ENCODE peak calls at places on chromosomes 16 and 17, in ten cellular contexts. L is sigmoid colon, U is heart left ventricle, E is Peyer's patch, N is spleen, C is tibial nerve, T is esophagus muscularis mucosa, A is breast epithelium, S is K562, J is stomach. P is an unnamed sample.
A peak's percentile ranks its signal among the peaks of the same experiment; 100 is the strongest.

GRCh38 chr16:67375161-67375560 is 18.1 kb downstream of the TPPP3 start:
- DNase-seq in L (peak; percentile 73), U (no peak), E (no peak), N (no peak), C (no peak), T (no peak), A (no peak), S (no peak), J (no peak), P (no peak)

GRCh38 chr17:50209472-50210248 is 8.2 kb upstream of the COL1A1 start:
- DNase-seq in L (peak; percentile 99), U (peak; percentile 89), E (peak; percentile 67), N (no peak), C (peak; percentile 83), T (peak; percentile 97), A (peak; percentile 72), S (peak; percentile 81), J (peak; percentile 57), P (no peak)

GRCh38 chr16:66223176-66223780 is 143.2 kb upstream of the CDH5 start:
- DNase-seq in L (peak; percentile 22), U (no peak), E (no peak), N (no peak), C (no peak), T (no peak), A (no peak), S (no peak), J (no peak), P (no peak)

GRCh38 chr16:58048914-58049696 is 23.6 kb downstream of the MMP15 start:
- DNase-seq in L (no peak), U (no peak), E (no peak), N (peak; percentile 37), C (no peak), T (no peak), A (no peak), S (no peak), J (no peak), P (no peak)

GRCh38 chr17:27846042-27846655 is 45.8 kb upstream of the NOS2 start:
- DNase-seq in L (no peak), U (no peak), E (no peak), N (no peak), C (no peak), T (no peak), A (no peak), S (no peak), J (no peak), P (no peak)

GRCh38 chr16:74984194-74984669 is 691 bp downstream of the WDR59 start:
- DNase-seq in L (no peak), U (no peak), E (no peak), N (no peak), C (no peak), T (no peak), A (no peak), S (no peak), J (no peak), P (no peak)

GRCh38 chr16:19710191-19710908 is 7.7 kb downstream of the KNOP1 start:
- DNase-seq in L (no peak), U (no peak), E (no peak), N (peak; percentile 65), C (no peak), T (no peak), A (no peak), S (peak; percentile 31), J (no peak), P (no peak)

GRCh38 chr16:82701302-82702022 is 74.7 kb downstream of the CDH13 start:
- DNase-seq in L (no peak), U (no peak), E (no peak), N (no peak), C (no peak), T (no peak), A (no peak), S (no peak), J (no peak), P (no peak)

GRCh38 chr17:7237761-7238417 is 1.4 kb downstream of the PHF23 start:
- DNase-seq in L (peak; percentile 93), U (peak; percentile 89), E (peak; percentile 91), N (peak; percentile 97), C (peak; percentile 57), T (no peak), A (no peak), S (peak; percentile 62), J (peak; percentile 85), P (no peak)

GRCh38 chr17:7237266-7237760 is 1.9 kb downstream of the PHF23 start:
- DNase-seq in L (no peak), U (no peak), E (no peak), N (no peak), C (no peak), T (no peak), A (no peak), S (no peak), J (no peak), P (no peak)

GRCh38 chr17:7238418-7239090 is 703 bp downstream of the PHF23 start:
- DNase-seq in L (peak; percentile 79), U (no peak), E (peak; percentile 65), N (no peak), C (no peak), T (no peak), A (no peak), S (peak; percentile 45), J (no peak), P (no peak)

GRCh38 chr17:7235693-7236665 is 1.7 kb upstream of the DVL2 start:
- DNase-seq in L (peak; percentile 63), U (peak; percentile 17), E (no peak), N (peak; percentile 75), C (no peak), T (no peak), A (no peak), S (no peak), J (no peak), P (no peak)

GRCh38 chr17:7236808-7237207 is 2.4 kb downstream of the PHF23 start:
- DNase-seq in L (peak; percentile 63), U (no peak), E (no peak), N (peak; percentile 78), C (no peak), T (no peak), A (no peak), S (no peak), J (no peak), P (no peak)
- H3K4me1 ChIP-seq in L (peaks cover 65% of the 10 kb centered on the region), U (peaks cover 60% of the 10 kb centered on the region), E (peaks cover 39% of the 10 kb centered on the region), N (peaks cover 75% of the 10 kb centered on the region), C (peaks cover 39% of the 10 kb centered on the region), T (peaks cover 43% of the 10 kb centered on the region), A (peaks cover 4% of the 10 kb centered on the region), S (peaks cover 31% of the 10 kb centered on the region), J (peaks cover 52% of the 10 kb centered on the region), P (peaks cover 76% of the 10 kb centered on the region)

DNA sequence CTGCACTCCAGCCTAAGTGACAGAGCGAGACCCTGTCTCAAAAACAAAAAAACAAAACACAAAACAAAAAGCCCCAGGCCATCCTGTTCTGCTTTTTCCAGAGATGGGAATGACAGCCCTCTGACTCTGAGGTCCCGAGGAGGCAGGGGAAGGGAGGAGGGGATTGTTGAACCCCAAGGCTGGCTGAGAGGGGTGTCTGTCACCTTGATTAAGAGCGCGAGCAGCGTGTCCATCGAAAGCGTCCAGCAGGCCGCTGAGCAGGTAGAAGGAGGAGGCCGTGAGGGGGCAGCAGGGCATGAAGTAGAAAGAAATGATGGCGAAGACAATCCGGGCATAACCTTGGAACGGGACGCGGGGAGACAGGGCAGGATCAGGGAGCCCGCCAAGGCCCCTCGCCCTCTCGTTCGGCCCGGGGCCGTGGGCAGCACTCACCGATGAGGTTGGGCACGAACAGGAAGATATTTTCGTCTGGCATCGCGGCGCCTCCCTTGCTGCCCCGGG is 593 bp downstream of the CDIPT start:
- DNase-seq in L (no peak), U (no peak), E (peak; percentile 67), N (no peak), C (no peak), T (no peak), A (no peak), S (peak; percentile 28), J (peak; percentile 34), P (no peak)
- TF ChIP-seq CTCF in L (no peak), U (no peak), E (no peak), N (no peak), C (no peak), T (no peak), A (no peak), S (peak; percentile 23), J (no peak), P (no peak)

DNA sequence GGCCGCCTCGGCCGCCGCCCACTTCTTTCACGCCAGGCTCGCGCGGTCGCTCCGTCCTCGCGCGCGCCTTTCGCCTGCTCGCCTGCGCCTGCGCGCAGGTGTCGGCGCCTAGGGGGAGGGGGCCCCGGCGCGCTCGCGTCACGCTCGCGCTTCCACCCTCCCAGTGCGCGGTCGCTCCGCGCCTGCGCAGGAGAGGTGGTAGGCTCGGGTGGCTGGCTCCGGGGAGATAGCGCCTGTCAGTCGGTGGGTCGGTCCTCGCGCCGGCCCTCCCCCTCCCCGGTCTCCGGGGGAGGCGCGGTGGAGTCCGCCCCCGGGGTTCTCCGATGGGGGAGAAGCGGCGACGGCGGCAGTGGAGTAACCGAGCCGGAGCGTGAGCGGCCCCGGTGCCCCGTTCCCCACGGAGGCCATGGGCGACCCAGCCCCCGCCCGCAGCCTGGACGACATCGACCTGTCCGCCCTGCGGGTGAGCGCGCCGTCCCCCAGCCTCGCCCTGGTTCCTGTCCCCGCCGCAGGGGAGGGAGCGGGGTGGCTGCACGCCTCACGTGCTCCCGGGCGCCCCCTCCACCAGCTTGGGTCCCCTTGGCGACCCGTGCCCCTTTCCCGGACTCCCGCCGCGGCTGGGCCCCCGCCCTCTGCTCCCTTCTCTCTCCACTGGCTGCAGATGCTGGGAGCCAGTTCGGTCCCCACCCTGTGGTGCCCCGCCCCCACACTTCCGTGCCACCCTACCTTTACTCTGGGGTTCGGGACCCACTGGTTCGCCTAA is at the start of gene MINK1:
- DNase-seq in L (peak; percentile 94), U (peak; percentile 91), E (peak; percentile 92), N (peak; percentile 97), C (peak; percentile 67), T (peak; percentile 94), A (peak; percentile 79), S (peak; percentile 98), J (peak; percentile 93), P (peak; percentile 21)
- TF ChIP-seq POLR2A in L (peak; percentile 65), U (peak; percentile 94), E (peak; percentile 88), N (no peak), C (peak; percentile 81), T (peak; percentile 53), A (peak; percentile 72), S (peak; percentile 53), J (peak; percentile 42), P (peak; percentile 90)

GRCh38 chr17:83196088-83196765 is 116.8 kb downstream of the METRNL start:
- DNase-seq in L (peak; percentile 71), U (peak; percentile 35), E (no peak), N (peak; percentile 68), C (peak; percentile 50), T (no peak), A (peak; percentile 51), S (no peak), J (no peak), P (no peak)

GRCh38 chr17:83194189-83194565 is 114.8 kb downstream of the METRNL start:
- DNase-seq in L (peak; percentile 64), U (peak; percentile 14), E (peak; percentile 30), N (peak; percentile 74), C (peak; percentile 14), T (no peak), A (peak; percentile 43), S (no peak), J (no peak), P (no peak)

GRCh38 chr17:83193336-83194188 is 114.2 kb downstream of the METRNL start:
- DNase-seq in L (peak; percentile 69), U (peak; percentile 18), E (peak; percentile 44), N (peak; percentile 83), C (peak; percentile 17), T (no peak), A (peak; percentile 54), S (no peak), J (peak; percentile 23), P (no peak)

GRCh38 chr17:83195330-83196087 is 116.1 kb downstream of the METRNL start:
- DNase-seq in L (peak; percentile 69), U (peak; percentile 52), E (no peak), N (peak; percentile 76), C (peak; percentile 58), T (no peak), A (peak; percentile 58), S (peak; percentile 41), J (peak; percentile 77), P (no peak)

GRCh38 chr17:83194761-83195329 is 115.4 kb downstream of the METRNL start:
- DNase-seq in L (peak; percentile 63), U (peak; percentile 14), E (no peak), N (peak; percentile 75), C (peak; percentile 13), T (no peak), A (peak; percentile 48), S (no peak), J (no peak), P (no peak)
- H3K4me1 ChIP-seq in L (peaks cover 12% of the 10 kb centered on the region), U (peaks cover 36% of the 10 kb centered on the region), E (peaks cover 11% of the 10 kb centered on the region), N (peaks cover 28% of the 10 kb centered on the region), C (peaks cover 58% of the 10 kb centered on the region), T (peaks cover 33% of the 10 kb centered on the region), A (peaks cover 12% of the 10 kb centered on the region), S (peaks cover 54% of the 10 kb centered on the region), J (peaks cover 10% of the 10 kb centered on the region), P (peaks cover 18% of the 10 kb centered on the region)